ENCODE peak calls at places on chromosome 19, in nine cellular contexts. O, M, W, E, K, B, I, U and N are unnamed samples.

GRCh38 chr19:19480688-19481087 is 34.7 kb downstream of the TSSK6 start:
- DNase-seq in U (no peak), I (no peak), K (no peak), B (no peak), M (no peak), O (no peak), E (no peak), W (no peak), N (no peak)

GRCh38 chr19:32098953-32099352 is 246.5 kb upstream of the ZNF507 start:
- DNase-seq in M (no peak), K (no peak), O (no peak), U (no peak), I (no peak), W (no peak), B (no peak), E (no peak), N (no peak)

GRCh38 chr19:18789422-18789832 is 1.7 kb downstream of the COMP start:
- DNase-seq in E (no peak), I (no peak), K (no peak), M (no peak), U (no peak), O (no peak), W (no peak), B (no peak), N (no peak)

GRCh38 chr19:29878973-29879654 is 62.9 kb upstream of the URI1 start:
- DNase-seq in M (peak; percentile 80), K (no peak), B (no peak), O (peak; percentile 49), U (peak; percentile 10), E (no peak), I (no peak), W (peak; percentile 79), N (peak; percentile 96)

GRCh38 chr19:4058696-4059492 is 7.8 kb downstream of the ZBTB7A start:
- DNase-seq in U (no peak), B (no peak), E (no peak), K (no peak), M (peak; percentile 55), O (no peak), W (no peak), I (no peak), N (no peak)

GRCh38 chr19:55579766-55580621 is 654 bp downstream of the ZNF579 start:
- DNase-seq in M (peak; percentile 53), U (peak; percentile 41), O (peak; percentile 54), I (no peak), B (no peak), K (no peak), W (peak; percentile 74), E (peak; percentile 42), N (peak; percentile 72)

GRCh38 chr19:17341845-17342244 is 4.5 kb downstream of the GTPBP3 start:
- DNase-seq in W (no peak), O (no peak), E (no peak), I (no peak), U (no peak), K (no peak), B (no peak), M (no peak), N (no peak)

GRCh38 chr19:17948474-17948966 is 15.7 kb downstream of the CCDC124 start:
- DNase-seq in E (peak; percentile 25), B (no peak), O (no peak), W (no peak), K (no peak), M (no peak), U (no peak), I (no peak), N (no peak)

GRCh38 chr19:29806098-29806866 is 5.5 kb upstream of the CCNE1 start:
- DNase-seq in M (peak; percentile 77), B (no peak), O (peak; percentile 61), K (no peak), I (peak; percentile 45), W (peak; percentile 81), U (peak; percentile 44), E (peak; percentile 77), N (peak; percentile 71)

GRCh38 chr19:18444513-18444912 is 6.6 kb upstream of the ISYNA1 start:
- DNase-seq in K (no peak), U (no peak), W (no peak), E (no peak), O (no peak), I (no peak), M (no peak), B (no peak), N (no peak)

GRCh38 chr19:53388904-53389303 is 6.0 kb upstream of the ZNF765 start:
- DNase-seq in E (no peak), M (no peak), I (no peak), O (no peak), B (no peak), W (no peak), U (peak; percentile 44), K (no peak), N (no peak)

GRCh38 chr19:17889609-17890214 is 18.0 kb downstream of the SLC5A5 start:
- DNase-seq in O (peak; percentile 79), I (no peak), E (peak; percentile 13), U (peak; percentile 37), K (no peak), W (peak; percentile 92), M (peak; percentile 48), B (peak; percentile 34), N (peak; percentile 36)

GRCh38 chr19:50568321-50569022 is at the start of gene LRRC4B:
- DNase-seq in M (peak; percentile 73), U (no peak), K (no peak), O (no peak), W (peak; percentile 84), B (no peak), I (no peak), E (no peak), N (peak; percentile 20)

GRCh38 chr19:50569023-50569697 is 925 bp upstream of the LRRC4B start:
- DNase-seq in E (no peak), U (no peak), I (no peak), B (no peak), W (peak; percentile 48), K (no peak), M (no peak), O (no peak), N (no peak)

GRCh38 chr19:50565984-50566903 is 2.0 kb downstream of the LRRC4B start:
- DNase-seq in M (no peak), E (no peak), O (no peak), K (no peak), W (peak; percentile 77), U (no peak), B (no peak), I (no peak), N (no peak)

GRCh38 chr19:50567882-50568281 is 353 bp downstream of the LRRC4B start:
- DNase-seq in W (no peak), M (peak; percentile 58), E (no peak), O (no peak), U (no peak), I (no peak), K (no peak), B (no peak), N (no peak)

DNA sequence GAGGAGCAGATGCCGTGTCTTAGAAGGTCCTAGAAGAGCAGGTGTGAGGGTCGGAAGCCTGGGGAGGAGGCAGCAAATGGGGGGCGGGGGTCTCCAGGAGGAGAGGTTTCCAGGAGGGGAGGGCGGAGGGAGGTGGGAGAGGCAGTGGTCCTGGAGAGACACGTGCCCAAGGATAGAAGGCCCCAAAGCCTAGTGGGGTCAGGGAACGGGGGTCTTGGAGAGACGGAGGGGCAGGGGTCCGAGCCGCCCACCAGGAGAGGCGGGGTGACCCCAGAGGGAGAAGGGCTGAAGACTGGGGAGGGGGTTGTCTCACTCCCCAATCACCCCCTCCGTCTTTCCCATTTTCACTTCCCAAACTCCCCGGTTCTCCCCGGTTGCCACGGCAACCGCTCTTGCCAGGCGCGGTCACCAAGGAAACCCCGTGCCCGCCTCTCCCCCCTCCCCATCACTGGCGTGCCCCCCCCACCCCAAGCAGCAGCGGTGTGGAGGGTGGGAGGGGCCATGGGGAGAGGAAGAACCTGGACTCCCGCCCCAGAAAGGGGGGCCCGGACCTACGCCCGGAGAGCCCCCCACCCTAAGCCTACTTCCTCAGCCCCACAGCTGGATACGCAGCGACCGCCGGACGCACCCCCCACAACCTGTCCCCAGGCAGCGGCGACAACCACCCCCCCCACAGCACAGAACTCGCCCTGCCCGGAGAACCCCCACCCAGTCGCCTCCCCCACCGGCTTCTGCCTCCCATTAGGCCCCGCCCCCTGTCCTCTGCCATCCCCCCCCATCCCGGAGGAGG is 988 bp downstream of the LRRC4B start:
- DNase-seq in O (no peak), M (peak; percentile 69), W (peak; percentile 59), K (no peak), I (no peak), U (no peak), B (no peak), E (no peak), N (no peak)
- H3K4me3 ChIP-seq in O (no peak overlapping the region), M (peak overlapping the region; percentile 42), W (no peak overlapping the region), K (no peak overlapping the region), I (no peak overlapping the region), U (no peak overlapping the region), B (no peak overlapping the region), E (no peak overlapping the region), N (no peak overlapping the region)

GRCh38 chr19:33266971-33267484 is 35.3 kb downstream of the CEBPA start:
- DNase-seq in W (no peak), M (no peak), I (no peak), U (no peak), E (no peak), K (no peak), O (no peak), B (no peak), N (no peak)
- H3K9me3 ChIP-seq in W (no peaks in the 10 kb centered on the region), M (no peaks in the 10 kb centered on the region), I (no peaks in the 10 kb centered on the region), U (no peaks in the 10 kb centered on the region), E (no peaks in the 10 kb centered on the region), K (no peaks in the 10 kb centered on the region), O (no peaks in the 10 kb centered on the region), B (no peaks in the 10 kb centered on the region), N (no peaks in the 10 kb centered on the region)

GRCh38 chr19:49347835-49348234 is 12.6 kb downstream of the CD37 start:
- DNase-seq in K (no peak), U (peak; percentile 82), O (peak; percentile 63), E (no peak), W (peak; percentile 86), M (peak; percentile 70), I (no peak), B (peak; percentile 43), N (peak; percentile 35)

GRCh38 chr19:49344516-49345423 is 9.6 kb downstream of the CD37 start:
- DNase-seq in M (no peak), O (no peak), U (no peak), E (no peak), I (no peak), B (no peak), K (no peak), W (peak; percentile 3), N (no peak)

GRCh38 chr19:49349567-49349966 is 12.6 kb downstream of the TEAD2 start:
- DNase-seq in U (no peak), K (no peak), O (no peak), W (no peak), E (no peak), I (no peak), B (no peak), M (no peak), N (no peak)

GRCh38 chr19:49347191-49347590 is 12.0 kb downstream of the CD37 start:
- DNase-seq in K (no peak), O (no peak), E (no peak), M (no peak), I (no peak), U (no peak), B (no peak), W (no peak), N (no peak)

GRCh38 chr19:49348305-49349188 is 13.3 kb downstream of the CD37 start:
- DNase-seq in O (no peak), E (no peak), K (no peak), I (no peak), M (no peak), U (no peak), W (no peak), B (no peak), N (no peak)
- H3K4me3 ChIP-seq in O (no peak overlapping the region), E (no peak overlapping the region), K (no peak overlapping the region), I (no peak overlapping the region), M (no peak overlapping the region), U (no peak overlapping the region), W (no peak overlapping the region), B (no peak overlapping the region), N (no peak overlapping the region)

GRCh38 chr19:10044390-10044789 is 31.1 kb downstream of the RDH8 start:
- DNase-seq in M (peak; percentile 74), I (no peak), B (no peak), U (no peak), O (peak; percentile 14), E (no peak), K (no peak), W (no peak), N (no peak)
- H3K9me3 ChIP-seq in M (no peaks in the 10 kb centered on the region), I (peaks cover 36% of the 10 kb centered on the region), B (peaks cover 11% of the 10 kb centered on the region), U (peaks cover 53% of the 10 kb centered on the region), O (no peaks in the 10 kb centered on the region), E (peaks cover 34% of the 10 kb centered on the region), K (peaks cover 31% of the 10 kb centered on the region), W (peaks cover 7% of the 10 kb centered on the region), N (peaks cover 3% of the 10 kb centered on the region)